ENCODE peak calls at places on chromosomes 16 and 17, in nine cellular contexts. One of them, this sample, is unnamed.

GRCh38 chr17:19935169-19935568 is 42.5 kb downstream of the AKAP10 start:
- DNase-seq in tibial nerve: no peak
- DNase-seq in body of pancreas: no peak
- DNase-seq in Peyer's patch: no peak
- DNase-seq in thyroid gland: no peak
- DNase-seq in breast epithelium: no peak
- DNase-seq in suprapubic skin: no peak
- DNase-seq in HCT116: no peak
- DNase-seq in adrenal gland: no peak
- DNase-seq in this sample: no peak

GRCh38 chr17:9472094-9472493 is 103.5 kb downstream of the STX8 start:
- DNase-seq in breast epithelium: no peak
- DNase-seq in HCT116: no peak
- DNase-seq in tibial nerve: no peak
- DNase-seq in thyroid gland: no peak
- DNase-seq in suprapubic skin: no peak
- DNase-seq in body of pancreas: no peak
- DNase-seq in adrenal gland: no peak
- DNase-seq in Peyer's patch: no peak
- DNase-seq in this sample: no peak

GRCh38 chr16:27444015-27444414 is 42.0 kb downstream of the IL21R start:
- DNase-seq in HCT116: no peak
- DNase-seq in breast epithelium: no peak
- DNase-seq in adrenal gland: no peak
- DNase-seq in body of pancreas: no peak
- DNase-seq in thyroid gland: no peak
- DNase-seq in suprapubic skin: no peak
- DNase-seq in tibial nerve: no peak
- DNase-seq in Peyer's patch: no peak
- DNase-seq in this sample: no peak

GRCh38 chr17:56835259-56835575 is 1.3 kb downstream of the DGKE start:
- DNase-seq in HCT116: no peak
- DNase-seq in suprapubic skin: no peak
- DNase-seq in adrenal gland: peak
- DNase-seq in tibial nerve: no peak
- DNase-seq in breast epithelium: no peak
- DNase-seq in Peyer's patch: no peak
- DNase-seq in body of pancreas: no peak
- DNase-seq in thyroid gland: no peak
- DNase-seq in this sample: no peak

GRCh38 chr16:2036200-2036966 is 9.7 kb downstream of the NHERF2 start:
- DNase-seq in tibial nerve: no peak
- DNase-seq in breast epithelium: no peak
- DNase-seq in body of pancreas: no peak
- DNase-seq in Peyer's patch: no peak
- DNase-seq in HCT116: no peak
- DNase-seq in adrenal gland: no peak
- DNase-seq in suprapubic skin: no peak
- DNase-seq in thyroid gland: no peak
- DNase-seq in this sample: no peak

GRCh38 chr16:31214705-31215286 is 877 bp downstream of the TRIM72 start:
- DNase-seq in breast epithelium: no peak
- DNase-seq in suprapubic skin: no peak
- DNase-seq in body of pancreas: peak
- DNase-seq in HCT116: no peak
- DNase-seq in adrenal gland: no peak
- DNase-seq in thyroid gland: no peak
- DNase-seq in Peyer's patch: no peak
- DNase-seq in tibial nerve: no peak
- DNase-seq in this sample: no peak

GRCh38 chr16:21301168-21301894 is 23.2 kb upstream of the CRYM start:
- DNase-seq in adrenal gland: peak
- DNase-seq in breast epithelium: peak
- DNase-seq in HCT116: peak
- DNase-seq in body of pancreas: peak
- DNase-seq in thyroid gland: peak
- DNase-seq in suprapubic skin: peak
- DNase-seq in tibial nerve: peak
- DNase-seq in Peyer's patch: peak
- DNase-seq in this sample: peak

GRCh38 chr17:70318061-70318460 is 148.7 kb downstream of the KCNJ2 start:
- DNase-seq in HCT116: no peak
- DNase-seq in body of pancreas: no peak
- DNase-seq in thyroid gland: no peak
- DNase-seq in suprapubic skin: no peak
- DNase-seq in tibial nerve: no peak
- DNase-seq in adrenal gland: no peak
- DNase-seq in Peyer's patch: no peak
- DNase-seq in breast epithelium: no peak
- DNase-seq in this sample: no peak

GRCh38 chr17:4549781-4550533 is 5.2 kb downstream of the MYBBP1A start:
- DNase-seq in tibial nerve: no peak
- DNase-seq in HCT116: no peak
- DNase-seq in thyroid gland: no peak
- DNase-seq in body of pancreas: no peak
- DNase-seq in adrenal gland: no peak
- DNase-seq in suprapubic skin: no peak
- DNase-seq in Peyer's patch: no peak
- DNase-seq in breast epithelium: no peak
- DNase-seq in this sample: no peak

GRCh38 chr17:7224661-7225111 is 4.9 kb downstream of the ACADVL start:
- DNase-seq in body of pancreas: peak
- DNase-seq in suprapubic skin: no peak
- DNase-seq in HCT116: no peak
- DNase-seq in tibial nerve: no peak
- DNase-seq in thyroid gland: no peak
- DNase-seq in Peyer's patch: no peak
- DNase-seq in adrenal gland: peak
- DNase-seq in breast epithelium: no peak
- DNase-seq in this sample: no peak

GRCh38 chr17:51119415-51120356 is 982 bp downstream of the SPAG9 start:
- DNase-seq in breast epithelium: peak
- DNase-seq in Peyer's patch: peak
- DNase-seq in thyroid gland: peak
- DNase-seq in tibial nerve: peak
- DNase-seq in adrenal gland: peak
- DNase-seq in suprapubic skin: peak
- DNase-seq in body of pancreas: peak
- DNase-seq in HCT116: peak
- DNase-seq in this sample: peak

GRCh38 chr17:70181376-70181775 is 12.0 kb downstream of the KCNJ2 start:
- DNase-seq in thyroid gland: no peak
- DNase-seq in Peyer's patch: no peak
- DNase-seq in adrenal gland: no peak
- DNase-seq in tibial nerve: no peak
- DNase-seq in HCT116: no peak
- DNase-seq in breast epithelium: no peak
- DNase-seq in suprapubic skin: no peak
- DNase-seq in body of pancreas: no peak
- DNase-seq in this sample: no peak

GRCh38 chr17:3433741-3434140 is at the start of gene OR1E2:
- DNase-seq in adrenal gland: no peak
- DNase-seq in HCT116: no peak
- DNase-seq in suprapubic skin: no peak
- DNase-seq in thyroid gland: no peak
- DNase-seq in tibial nerve: no peak
- DNase-seq in breast epithelium: no peak
- DNase-seq in Peyer's patch: no peak
- DNase-seq in body of pancreas: no peak
- DNase-seq in this sample: no peak

GRCh38 chr17:64230551-64231408 is 32.3 kb downstream of the TEX2 start:
- DNase-seq in breast epithelium: no peak
- DNase-seq in tibial nerve: peak
- DNase-seq in body of pancreas: no peak
- DNase-seq in suprapubic skin: no peak
- DNase-seq in Peyer's patch: no peak
- DNase-seq in adrenal gland: peak
- DNase-seq in thyroid gland: peak
- DNase-seq in HCT116: no peak
- DNase-seq in this sample: no peak

GRCh38 chr17:10121971-10122707 is 76.3 kb downstream of the GAS7 start:
- DNase-seq in Peyer's patch: no peak
- DNase-seq in body of pancreas: no peak
- DNase-seq in thyroid gland: no peak
- DNase-seq in breast epithelium: no peak
- DNase-seq in tibial nerve: no peak
- DNase-seq in adrenal gland: no peak
- DNase-seq in HCT116: no peak
- DNase-seq in suprapubic skin: no peak
- DNase-seq in this sample: no peak

GRCh38 chr16:1037023-1037933 is 35.3 kb upstream of the SSTR5 start:
- DNase-seq in suprapubic skin: no peak
- DNase-seq in breast epithelium: no peak
- DNase-seq in HCT116: no peak
- DNase-seq in adrenal gland: peak
- DNase-seq in thyroid gland: no peak
- DNase-seq in tibial nerve: no peak
- DNase-seq in Peyer's patch: no peak
- DNase-seq in body of pancreas: no peak
- DNase-seq in this sample: no peak

GRCh38 chr16:66274335-66275110 is 92.0 kb upstream of the CDH5 start:
- DNase-seq in tibial nerve: no peak
- DNase-seq in breast epithelium: no peak
- DNase-seq in body of pancreas: no peak
- DNase-seq in Peyer's patch: no peak
- DNase-seq in adrenal gland: no peak
- DNase-seq in HCT116: peak
- DNase-seq in thyroid gland: no peak
- DNase-seq in suprapubic skin: no peak
- DNase-seq in this sample: no peak
- TF ChIP-seq CTCF in tibial nerve: peak
- TF ChIP-seq CTCF in breast epithelium: no peak
- TF ChIP-seq CTCF in body of pancreas: no peak
- TF ChIP-seq CTCF in Peyer's patch: peak
- TF ChIP-seq CTCF in adrenal gland: no peak
- TF ChIP-seq CTCF in HCT116: peak
- TF ChIP-seq CTCF in thyroid gland: no peak
- TF ChIP-seq CTCF in suprapubic skin: peak
- TF ChIP-seq CTCF in this sample: no peak

DNA sequence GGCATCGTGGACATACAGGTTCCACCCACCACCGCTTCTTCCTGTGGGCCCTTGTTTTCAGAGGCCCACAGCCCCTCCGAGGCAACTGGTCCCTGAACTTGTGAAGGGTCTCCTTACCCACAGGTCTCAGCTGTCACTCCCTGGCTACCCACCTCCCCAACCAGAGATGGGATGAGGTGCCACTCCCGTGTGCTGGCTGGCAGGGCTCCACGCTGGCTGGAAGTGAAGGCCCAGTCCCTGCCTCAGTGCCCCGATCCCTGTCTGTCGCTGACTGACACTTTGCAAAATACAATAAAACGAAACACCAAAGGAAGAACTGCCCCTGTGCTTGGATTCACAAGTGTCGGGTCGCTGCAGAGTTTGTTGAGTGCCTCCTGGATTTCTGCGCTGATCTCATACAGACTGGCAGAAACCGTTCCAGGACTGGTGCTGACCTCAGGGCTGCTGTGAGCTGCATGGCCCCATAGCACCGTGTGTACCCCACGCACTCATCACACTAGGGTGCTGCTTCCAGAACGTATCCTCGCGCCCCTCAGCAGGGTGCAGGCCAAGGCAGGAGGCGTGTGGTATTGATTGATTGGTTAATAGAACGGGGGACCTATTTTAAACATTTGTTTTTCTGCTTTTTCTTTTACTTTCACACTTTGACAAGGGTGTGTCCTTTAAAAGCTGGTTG is 57.0 kb downstream of the PGS1 start:
- DNase-seq in Peyer's patch: no peak
- DNase-seq in suprapubic skin: no peak
- DNase-seq in adrenal gland: no peak
- DNase-seq in HCT116: no peak
- DNase-seq in tibial nerve: no peak
- DNase-seq in body of pancreas: no peak
- DNase-seq in breast epithelium: no peak
- DNase-seq in thyroid gland: no peak
- DNase-seq in this sample: no peak
- H3K27ac ChIP-seq in Peyer's patch: no peak
- H3K27ac ChIP-seq in suprapubic skin: no peak
- H3K27ac ChIP-seq in adrenal gland: no peak
- H3K27ac ChIP-seq in HCT116: no peak
- H3K27ac ChIP-seq in tibial nerve: no peak
- H3K27ac ChIP-seq in body of pancreas: no peak
- H3K27ac ChIP-seq in breast epithelium: no peak
- H3K27ac ChIP-seq in thyroid gland: no peak
- H3K27ac ChIP-seq in this sample: no peak

DNA sequence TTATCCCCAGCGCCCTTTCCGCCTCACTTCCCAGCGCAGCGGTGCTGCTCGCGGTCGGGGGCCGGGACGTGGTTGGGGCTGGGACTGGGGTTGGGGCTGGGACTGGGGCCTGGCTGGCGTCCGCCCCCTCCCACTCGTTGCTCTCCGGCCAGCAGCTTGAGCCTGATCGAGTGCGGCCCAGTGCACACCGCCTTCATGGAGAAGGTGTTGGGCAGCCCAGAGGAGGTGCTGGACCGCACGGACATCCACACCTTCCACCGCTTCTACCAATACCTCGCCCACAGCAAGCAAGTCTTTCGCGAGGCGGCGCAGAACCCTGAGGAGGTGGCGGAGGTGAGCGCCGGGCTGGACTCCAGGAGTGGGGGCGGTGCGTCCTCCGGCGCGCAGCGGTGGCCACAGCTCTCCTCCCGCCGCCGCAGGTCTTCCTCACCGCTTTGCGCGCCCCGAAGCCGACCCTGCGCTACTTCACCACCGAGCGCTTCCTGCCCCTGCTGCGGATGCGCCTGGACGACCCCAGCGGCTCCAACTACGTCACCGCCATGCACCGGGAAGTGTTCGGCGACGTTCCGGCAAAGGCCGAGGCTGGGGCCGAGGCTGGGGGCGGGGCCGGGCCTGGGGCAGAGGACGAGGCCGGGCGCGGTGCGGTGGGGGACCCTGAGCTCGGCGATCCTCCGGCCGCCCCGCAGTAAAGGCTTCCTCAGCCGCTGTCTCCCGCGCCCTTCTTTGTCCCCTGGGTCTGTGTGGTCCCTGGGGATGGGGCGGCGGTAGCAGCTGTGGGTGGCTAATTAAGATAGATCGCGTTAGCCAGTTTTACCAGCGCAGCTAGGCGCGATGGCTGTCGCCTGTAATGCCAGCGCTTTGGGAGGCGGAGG is 1.8 kb downstream of the HSD17B1 start:
- DNase-seq in body of pancreas: peak
- DNase-seq in breast epithelium: peak
- DNase-seq in Peyer's patch: peak
- DNase-seq in suprapubic skin: peak
- DNase-seq in HCT116: no peak
- DNase-seq in thyroid gland: peak
- DNase-seq in adrenal gland: peak
- DNase-seq in tibial nerve: peak
- DNase-seq in this sample: peak
- TF ChIP-seq POLR2A in body of pancreas: peak
- TF ChIP-seq POLR2A in breast epithelium: peak
- TF ChIP-seq POLR2A in Peyer's patch: peak
- TF ChIP-seq POLR2A in suprapubic skin: peak
- TF ChIP-seq POLR2A in HCT116: peak
- TF ChIP-seq POLR2A in thyroid gland: peak
- TF ChIP-seq POLR2A in adrenal gland: peak
- TF ChIP-seq POLR2A in tibial nerve: no peak
- TF ChIP-seq POLR2A in this sample: peak

DNA sequence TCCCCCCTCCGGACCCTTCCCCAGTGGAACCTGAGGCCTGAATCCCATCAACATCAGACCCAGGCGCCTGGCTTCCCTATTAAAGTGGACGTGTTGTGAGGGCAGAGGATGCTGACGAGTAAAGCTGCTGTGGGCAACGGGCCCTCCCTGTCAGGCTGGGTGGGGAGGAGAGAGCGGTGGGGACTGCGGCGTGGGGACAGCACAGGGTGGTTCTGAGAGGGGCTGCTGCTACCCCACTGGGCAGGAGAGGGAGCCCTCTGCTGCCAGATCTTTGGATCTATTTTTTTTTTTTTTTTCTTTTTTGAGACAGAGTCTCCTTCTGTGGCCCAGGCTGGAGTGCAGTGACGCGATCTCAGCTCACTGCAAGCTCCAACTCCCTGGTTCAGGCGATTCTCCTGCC is 5.9 kb downstream of the CA5A start:
- DNase-seq in suprapubic skin: no peak
- DNase-seq in tibial nerve: no peak
- DNase-seq in breast epithelium: no peak
- DNase-seq in adrenal gland: no peak
- DNase-seq in Peyer's patch: no peak
- DNase-seq in body of pancreas: no peak
- DNase-seq in HCT116: no peak
- DNase-seq in thyroid gland: no peak
- DNase-seq in this sample: no peak
- TF ChIP-seq CTCF in suprapubic skin: no peak
- TF ChIP-seq CTCF in tibial nerve: no peak
- TF ChIP-seq CTCF in breast epithelium: no peak
- TF ChIP-seq CTCF in adrenal gland: no peak
- TF ChIP-seq CTCF in Peyer's patch: no peak
- TF ChIP-seq CTCF in body of pancreas: no peak
- TF ChIP-seq CTCF in HCT116: peak
- TF ChIP-seq CTCF in thyroid gland: no peak
- TF ChIP-seq CTCF in this sample: no peak